ENCODE peak calls at places on chromosomes 12 and 14, in four cellular contexts. One of them, this sample, is unnamed.

GRCh38 chr14:98758440-98758839 is 513.6 kb downstream of the BCL11B start:
- DNase-seq in T-helper 2 cell: no peak
- DNase-seq in aorta: no peak
- DNase-seq in lower leg skin: no peak
- DNase-seq in this sample: no peak

GRCh38 chr14:104549536-104550339 is 29.8 kb upstream of the C14orf180 start:
- DNase-seq in T-helper 2 cell: no peak
- DNase-seq in aorta: no peak
- DNase-seq in lower leg skin: no peak
- DNase-seq in this sample: no peak

GRCh38 chr12:59077153-59077930 is 157.0 kb upstream of the LRIG3 start:
- DNase-seq in T-helper 2 cell: no peak
- DNase-seq in aorta: no peak
- DNase-seq in lower leg skin: peak; percentile 65
- DNase-seq in this sample: no peak

GRCh38 chr14:70753518-70753953 is 55.8 kb downstream of the MAP3K9 start:
- DNase-seq in T-helper 2 cell: no peak
- DNase-seq in aorta: no peak
- DNase-seq in lower leg skin: no peak
- DNase-seq in this sample: no peak

GRCh38 chr12:48160807-48161206 is 3.5 kb upstream of the ASB8 start:
- DNase-seq in T-helper 2 cell: no peak
- DNase-seq in aorta: no peak
- DNase-seq in lower leg skin: peak; percentile 34
- DNase-seq in this sample: no peak

GRCh38 chr14:89566644-89567411 is 149.8 kb upstream of the FOXN3 start:
- DNase-seq in T-helper 2 cell: no peak
- DNase-seq in aorta: no peak
- DNase-seq in lower leg skin: no peak
- DNase-seq in this sample: no peak

GRCh38 chr14:20609215-20610001 is 18.2 kb upstream of the RNASE12 start:
- DNase-seq in T-helper 2 cell: peak; percentile 69
- DNase-seq in aorta: no peak
- DNase-seq in lower leg skin: peak; percentile 83
- DNase-seq in this sample: peak; percentile 35

GRCh38 chr12:126353604-126354003 is 1288.4 kb downstream of the AACS start:
- DNase-seq in T-helper 2 cell: no peak
- DNase-seq in aorta: no peak
- DNase-seq in lower leg skin: no peak
- DNase-seq in this sample: no peak

GRCh38 chr14:34931206-34931605 is 51.6 kb upstream of the SRP54 start:
- DNase-seq in T-helper 2 cell: peak; percentile 71
- DNase-seq in aorta: no peak
- DNase-seq in lower leg skin: no peak
- DNase-seq in this sample: peak; percentile 8

GRCh38 chr12:39872425-39872824 is 233.5 kb downstream of the SLC2A13 start:
- DNase-seq in T-helper 2 cell: no peak
- DNase-seq in aorta: no peak
- DNase-seq in lower leg skin: no peak
- DNase-seq in this sample: no peak

GRCh38 chr14:93926873-93927571 is at the start of gene FAM181A:
- DNase-seq in T-helper 2 cell: no peak
- DNase-seq in aorta: no peak
- DNase-seq in lower leg skin: no peak
- DNase-seq in this sample: no peak

GRCh38 chr12:47752552-47752951 is 6.1 kb downstream of the RAPGEF3 start:
- DNase-seq in T-helper 2 cell: no peak
- DNase-seq in aorta: no peak
- DNase-seq in lower leg skin: no peak
- DNase-seq in this sample: no peak

GRCh38 chr14:72528059-72528950 is 365.6 kb downstream of the DPF3 start:
- DNase-seq in T-helper 2 cell: no peak
- DNase-seq in aorta: no peak
- DNase-seq in lower leg skin: no peak
- DNase-seq in this sample: no peak

GRCh38 chr14:94614802-94615201 is 2.6 kb downstream of the SERPINA3 start:
- DNase-seq in T-helper 2 cell: no peak
- DNase-seq in aorta: no peak
- DNase-seq in lower leg skin: no peak
- DNase-seq in this sample: no peak

GRCh38 chr12:94326727-94327126 is 132.9 kb downstream of the CEP83 start:
- DNase-seq in T-helper 2 cell: no peak
- DNase-seq in aorta: no peak
- DNase-seq in lower leg skin: no peak
- DNase-seq in this sample: no peak

GRCh38 chr12:58029260-58029659 is 87.9 kb downstream of the ATP23 start:
- DNase-seq in T-helper 2 cell: no peak
- DNase-seq in aorta: no peak
- DNase-seq in lower leg skin: no peak
- DNase-seq in this sample: no peak

GRCh38 chr14:55955175-55955574 is 163.0 kb upstream of the PELI2 start:
- DNase-seq in T-helper 2 cell: no peak
- DNase-seq in aorta: no peak
- DNase-seq in lower leg skin: no peak
- DNase-seq in this sample: no peak

GRCh38 chr14:62099091-62099490 is 336.9 kb downstream of the SNAPC1 start:
- DNase-seq in T-helper 2 cell: no peak
- DNase-seq in aorta: no peak
- DNase-seq in lower leg skin: no peak
- DNase-seq in this sample: no peak

GRCh38 chr14:100383727-100384158 is 60.6 kb downstream of the SLC25A47 start:
- DNase-seq in T-helper 2 cell: peak; percentile 36
- DNase-seq in aorta: no peak
- DNase-seq in lower leg skin: peak; percentile 43
- DNase-seq in this sample: peak; percentile 55

GRCh38 chr12:4118017-4118510 is 155.5 kb upstream of the CCND2 start:
- DNase-seq in T-helper 2 cell: peak; percentile 9
- DNase-seq in aorta: no peak
- DNase-seq in lower leg skin: no peak
- DNase-seq in this sample: no peak

GRCh38 chr12:48980389-48980952 is 2.3 kb downstream of the WNT1 start:
- DNase-seq in T-helper 2 cell: peak; percentile 33
- DNase-seq in aorta: peak; percentile 77
- DNase-seq in lower leg skin: no peak
- DNase-seq in this sample: no peak

GRCh38 chr14:97781961-97782360 is 984.8 kb downstream of the VRK1 start:
- DNase-seq in T-helper 2 cell: no peak
- DNase-seq in aorta: no peak
- DNase-seq in lower leg skin: no peak
- DNase-seq in this sample: no peak

GRCh38 chr12:6226002-6226700 is 26.0 kb downstream of the CD9 start:
- DNase-seq in T-helper 2 cell: no peak
- DNase-seq in aorta: peak; percentile 91
- DNase-seq in lower leg skin: peak; percentile 79
- DNase-seq in this sample: no peak